ENCODE peak calls at places on chromosome 14, in four cellular contexts. One of them, this sample, is unnamed.

GRCh38 chr14:95515523-95516517 is 630 bp downstream of the SYNE3 start:
- DNase-seq in HepG2: peak; percentile 39
- DNase-seq in GM12878: no peak
- DNase-seq in A549: peak; percentile 37
- DNase-seq in this sample: peak; percentile 71

GRCh38 chr14:22388669-22389625 is 200.1 kb downstream of the DAD1 start:
- DNase-seq in HepG2: peak; percentile 67
- DNase-seq in GM12878: no peak
- DNase-seq in A549: no peak
- DNase-seq in this sample: no peak

GRCh38 chr14:42921876-42922275 is 1315.2 kb downstream of the LRFN5 start:
- DNase-seq in HepG2: no peak
- DNase-seq in GM12878: no peak
- DNase-seq in A549: no peak
- DNase-seq in this sample: no peak

GRCh38 chr14:95946867-95947266 is 70.2 kb downstream of the TUNAR start:
- DNase-seq in HepG2: no peak
- DNase-seq in GM12878: no peak
- DNase-seq in A549: no peak
- DNase-seq in this sample: no peak

GRCh38 chr14:64594438-64594837 is 44.7 kb downstream of the PPP1R36 start:
- DNase-seq in HepG2: no peak
- DNase-seq in GM12878: no peak
- DNase-seq in A549: no peak
- DNase-seq in this sample: no peak

GRCh38 chr14:64293976-64294671 is at the start of gene ESR2:
- DNase-seq in HepG2: no peak
- DNase-seq in GM12878: no peak
- DNase-seq in A549: peak; percentile 13
- DNase-seq in this sample: peak; percentile 8

GRCh38 chr14:91354221-91354916 is 63.3 kb downstream of the CCDC88C start:
- DNase-seq in HepG2: no peak
- DNase-seq in GM12878: no peak
- DNase-seq in A549: no peak
- DNase-seq in this sample: no peak

GRCh38 chr14:89537911-89538310 is 120.9 kb upstream of the FOXN3 start:
- DNase-seq in HepG2: no peak
- DNase-seq in GM12878: no peak
- DNase-seq in A549: no peak
- DNase-seq in this sample: no peak

GRCh38 chr14:91835197-91835919 is 32.0 kb downstream of the TC2N start:
- DNase-seq in HepG2: no peak
- DNase-seq in GM12878: no peak
- DNase-seq in A549: no peak
- DNase-seq in this sample: no peak

GRCh38 chr14:21300892-21301291 is 21.0 kb downstream of the RPGRIP1 start:
- DNase-seq in HepG2: no peak
- DNase-seq in GM12878: no peak
- DNase-seq in A549: no peak
- DNase-seq in this sample: peak; percentile 10

GRCh38 chr14:65566820-65567522 is 154.4 kb downstream of the FUT8 start:
- DNase-seq in HepG2: no peak
- DNase-seq in GM12878: peak; percentile 33
- DNase-seq in A549: no peak
- DNase-seq in this sample: no peak

GRCh38 chr14:100140452-100141132 is 18.9 kb downstream of the DEGS2 start:
- DNase-seq in HepG2: peak; percentile 82
- DNase-seq in GM12878: no peak
- DNase-seq in A549: peak; percentile 26
- DNase-seq in this sample: peak; percentile 78

GRCh38 chr14:64298773-64299172 is 4.6 kb upstream of the ESR2 start:
- DNase-seq in HepG2: peak; percentile 9
- DNase-seq in GM12878: no peak
- DNase-seq in A549: peak; percentile 19
- DNase-seq in this sample: no peak

GRCh38 chr14:100408350-100409015 is 85.3 kb downstream of the SLC25A47 start:
- DNase-seq in HepG2: no peak
- DNase-seq in GM12878: no peak
- DNase-seq in A549: peak; percentile 83
- DNase-seq in this sample: peak; percentile 67

GRCh38 chr14:79578470-79578869 is 632.8 kb downstream of the DIO2 start:
- DNase-seq in HepG2: no peak
- DNase-seq in GM12878: no peak
- DNase-seq in A549: no peak
- DNase-seq in this sample: no peak

GRCh38 chr14:65392296-65392695 is 20.2 kb upstream of the FUT8 start:
- DNase-seq in HepG2: no peak
- DNase-seq in GM12878: no peak
- DNase-seq in A549: no peak
- DNase-seq in this sample: no peak

GRCh38 chr14:103679351-103679750 is 35.9 kb downstream of the XRCC3 start:
- DNase-seq in HepG2: peak; percentile 6
- DNase-seq in GM12878: peak; percentile 34
- DNase-seq in A549: peak; percentile 47
- DNase-seq in this sample: no peak
- TF ChIP-seq CHD2 in HepG2: no peak
- TF ChIP-seq CHD2 in GM12878: no peak
- TF ChIP-seq CHD2 in A549: no peak
- TF ChIP-seq CHD2 in this sample: no peak

DNA sequence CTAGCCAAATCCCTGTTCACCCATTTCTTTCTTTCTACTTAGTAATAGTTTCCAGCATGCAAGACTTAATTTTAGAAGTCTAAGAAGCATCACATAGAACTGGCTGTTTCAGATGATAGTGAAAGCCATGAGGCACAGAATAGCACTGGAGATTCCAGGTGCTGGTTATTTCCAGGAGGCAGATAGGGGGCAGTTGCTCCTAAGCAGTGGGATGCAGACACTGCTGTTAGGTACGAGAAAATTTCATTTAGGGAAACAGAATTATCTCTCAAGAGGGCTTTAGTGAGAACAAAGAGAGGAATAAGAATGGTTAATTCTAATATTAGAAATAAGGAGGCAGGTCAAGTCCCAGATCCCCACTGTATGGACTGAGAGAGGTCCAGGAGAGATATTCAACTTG is 3.6 kb upstream of the MDGA2 start:
- DNase-seq in HepG2: no peak
- DNase-seq in GM12878: no peak
- DNase-seq in A549: no peak
- DNase-seq in this sample: no peak
- TF ChIP-seq BHLHE40 in HepG2: no peak
- TF ChIP-seq BHLHE40 in GM12878: no peak
- TF ChIP-seq BHLHE40 in A549: no peak
- TF ChIP-seq BHLHE40 in this sample: no peak

DNA sequence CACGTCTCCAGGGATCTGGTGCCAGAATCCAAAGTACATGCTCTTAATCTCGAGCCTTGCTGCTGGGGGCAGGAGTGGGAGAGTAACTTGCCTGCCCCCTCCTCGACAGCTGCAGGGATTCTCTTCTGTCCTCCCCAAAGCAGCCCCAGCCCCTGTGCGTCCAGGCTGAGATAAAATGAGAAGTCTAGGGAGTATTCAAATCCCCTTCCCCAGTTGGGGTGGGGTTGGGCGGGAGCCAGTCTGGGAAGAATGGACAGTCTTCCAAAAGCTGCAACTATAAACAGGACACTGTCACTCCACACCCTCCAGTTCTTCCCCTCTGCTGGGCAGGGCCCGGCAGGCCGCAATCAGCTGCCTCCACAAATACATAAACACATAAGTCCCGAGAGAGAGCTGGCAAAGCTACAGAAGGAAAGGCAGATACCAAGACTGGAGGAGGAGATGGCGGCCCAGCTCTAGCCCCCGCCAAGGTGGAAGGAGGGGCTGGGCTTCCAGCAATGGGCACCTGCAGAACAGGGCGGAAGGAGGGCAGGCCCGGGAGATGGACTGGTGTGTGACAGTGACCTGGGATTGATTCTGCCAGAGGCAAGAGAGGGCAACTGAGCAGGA is 12.7 kb downstream of the LTBP2 start:
- DNase-seq in HepG2: no peak
- DNase-seq in GM12878: no peak
- DNase-seq in A549: no peak
- DNase-seq in this sample: no peak
- TF ChIP-seq CHD2 in HepG2: no peak
- TF ChIP-seq CHD2 in GM12878: no peak
- TF ChIP-seq CHD2 in A549: no peak
- TF ChIP-seq CHD2 in this sample: no peak

DNA sequence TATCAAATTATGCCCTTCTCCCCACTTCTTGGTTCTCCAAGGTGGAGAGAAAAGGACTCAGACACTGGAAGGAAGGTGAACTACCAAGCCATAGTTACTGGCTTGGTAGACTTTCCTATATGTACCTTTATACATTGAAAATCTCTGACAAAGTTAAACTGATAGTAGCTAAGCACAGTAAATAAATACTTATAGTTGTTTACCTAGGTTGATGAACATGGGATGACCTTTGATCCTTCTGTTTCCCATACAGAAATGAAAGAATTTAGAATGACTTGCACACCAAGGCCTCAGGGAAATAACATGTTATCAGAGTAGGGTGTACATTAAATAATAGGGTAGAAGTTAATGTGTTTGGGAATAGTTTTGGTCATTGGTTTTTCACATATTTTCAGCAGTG is 6.7 kb downstream of the ARHGAP5 start:
- DNase-seq in HepG2: peak; percentile 94
- DNase-seq in GM12878: no peak
- DNase-seq in A549: peak; percentile 17
- DNase-seq in this sample: no peak
- TF ChIP-seq BHLHE40 in HepG2: no peak
- TF ChIP-seq BHLHE40 in GM12878: no peak
- TF ChIP-seq BHLHE40 in A549: no peak
- TF ChIP-seq BHLHE40 in this sample: no peak

GRCh38 chr14:59543873-59544272 is 32.7 kb downstream of the CCDC175 start:
- DNase-seq in HepG2: no peak
- DNase-seq in GM12878: no peak
- DNase-seq in A549: no peak
- DNase-seq in this sample: no peak
- TF ChIP-seq CHD2 in HepG2: no peak
- TF ChIP-seq CHD2 in GM12878: no peak
- TF ChIP-seq CHD2 in A549: no peak
- TF ChIP-seq CHD2 in this sample: no peak

GRCh38 chr14:23547924-23548323 is 3.6 kb downstream of the ZFHX2 start:
- DNase-seq in HepG2: no peak
- DNase-seq in GM12878: no peak
- DNase-seq in A549: no peak
- DNase-seq in this sample: no peak
- TF ChIP-seq BHLHE40 in HepG2: no peak
- TF ChIP-seq BHLHE40 in GM12878: no peak
- TF ChIP-seq BHLHE40 in A549: no peak
- TF ChIP-seq BHLHE40 in this sample: no peak

GRCh38 chr14:104968153-104968527 is 10.0 kb downstream of the AHNAK2 start:
- DNase-seq in HepG2: no peak
- DNase-seq in GM12878: no peak
- DNase-seq in A549: peak; percentile 64
- DNase-seq in this sample: no peak
- TF ChIP-seq CHD2 in HepG2: no peak
- TF ChIP-seq CHD2 in GM12878: no peak
- TF ChIP-seq CHD2 in A549: no peak
- TF ChIP-seq CHD2 in this sample: no peak

GRCh38 chr14:29144598-29144997 is 378.0 kb downstream of the FOXG1 start:
- DNase-seq in HepG2: no peak
- DNase-seq in GM12878: no peak
- DNase-seq in A549: no peak
- DNase-seq in this sample: no peak
- TF ChIP-seq BHLHE40 in HepG2: no peak
- TF ChIP-seq BHLHE40 in GM12878: no peak
- TF ChIP-seq BHLHE40 in A549: no peak
- TF ChIP-seq BHLHE40 in this sample: no peak

DNA sequence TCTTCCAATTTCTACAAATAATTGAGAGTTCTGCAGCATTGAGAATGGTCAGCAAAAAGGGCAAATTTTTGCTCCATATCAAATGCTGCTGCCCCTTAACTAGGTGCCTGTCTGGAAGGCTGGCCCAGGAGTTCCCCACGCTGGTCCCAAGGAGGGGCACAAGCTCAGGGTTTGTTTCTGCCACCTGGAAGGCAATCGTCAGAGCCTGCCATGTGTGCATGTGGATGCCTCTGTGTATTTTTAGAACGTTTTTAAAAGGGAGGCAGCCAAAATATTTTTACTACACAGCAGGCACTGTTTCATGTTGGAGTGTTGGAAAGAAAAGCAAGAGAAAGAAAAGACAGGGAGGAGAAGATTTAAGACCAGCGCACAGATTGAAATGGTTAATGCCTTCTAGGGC is 557.4 kb downstream of the BCL11B start:
- DNase-seq in HepG2: no peak
- DNase-seq in GM12878: no peak
- DNase-seq in A549: no peak
- DNase-seq in this sample: no peak
- TF ChIP-seq CHD2 in HepG2: no peak
- TF ChIP-seq CHD2 in GM12878: no peak
- TF ChIP-seq CHD2 in A549: no peak
- TF ChIP-seq CHD2 in this sample: no peak

GRCh38 chr14:61477845-61478438 is 156.6 kb downstream of the PRKCH start:
- DNase-seq in HepG2: no peak
- DNase-seq in GM12878: no peak
- DNase-seq in A549: peak; percentile 70
- DNase-seq in this sample: no peak
- TF ChIP-seq BHLHE40 in HepG2: no peak
- TF ChIP-seq BHLHE40 in GM12878: no peak
- TF ChIP-seq BHLHE40 in A549: no peak
- TF ChIP-seq BHLHE40 in this sample: no peak

This sample was measured in K562.